ENCODE peak calls at places on chromosomes 2 and 18, in eight cellular contexts. One of them, this sample, is unnamed.

GRCh38 chr2:130727286-130727924 is 1.5 kb upstream of the GPR148 start:
- DNase-seq in stimulated activated CD4-positive, alpha-beta T cell treated with anti-CD3 and anti-CD28 coated beads, TNF-alpha, amount 100 ng/mL, for 48 hours: peak
- DNase-seq in GM13976: peak
- DNase-seq in left colon: peak
- DNase-seq in left kidney: peak
- DNase-seq in KG1: no peak
- DNase-seq in NCI-H774: peak
- DNase-seq in HL-60: no peak
- DNase-seq in this sample: peak

GRCh38 chr2:156087875-156088274 is 244.6 kb downstream of the NR4A2 start:
- DNase-seq in stimulated activated CD4-positive, alpha-beta T cell treated with anti-CD3 and anti-CD28 coated beads, TNF-alpha, amount 100 ng/mL, for 48 hours: no peak
- DNase-seq in GM13976: no peak
- DNase-seq in NCI-H774: no peak
- DNase-seq in left colon: no peak
- DNase-seq in left kidney: peak
- DNase-seq in HL-60: no peak
- DNase-seq in KG1: no peak
- DNase-seq in this sample: no peak

GRCh38 chr2:172865422-172865821 is 129.8 kb downstream of the RAPGEF4 start:
- DNase-seq in NCI-H774: no peak
- DNase-seq in stimulated activated CD4-positive, alpha-beta T cell treated with anti-CD3 and anti-CD28 coated beads, TNF-alpha, amount 100 ng/mL, for 48 hours: no peak
- DNase-seq in GM13976: no peak
- DNase-seq in left colon: no peak
- DNase-seq in KG1: no peak
- DNase-seq in left kidney: no peak
- DNase-seq in HL-60: no peak
- DNase-seq in this sample: no peak

GRCh38 chr2:112143150-112143549 is 5.0 kb downstream of the FBLN7 start:
- DNase-seq in HL-60: no peak
- DNase-seq in stimulated activated CD4-positive, alpha-beta T cell treated with anti-CD3 and anti-CD28 coated beads, TNF-alpha, amount 100 ng/mL, for 48 hours: no peak
- DNase-seq in GM13976: peak
- DNase-seq in KG1: no peak
- DNase-seq in left kidney: no peak
- DNase-seq in left colon: no peak
- DNase-seq in NCI-H774: no peak
- DNase-seq in this sample: no peak

GRCh38 chr2:68466361-68466777 is 725 bp downstream of the FBXO48 start:
- DNase-seq in HL-60: peak
- DNase-seq in left kidney: peak
- DNase-seq in NCI-H774: no peak
- DNase-seq in left colon: no peak
- DNase-seq in stimulated activated CD4-positive, alpha-beta T cell treated with anti-CD3 and anti-CD28 coated beads, TNF-alpha, amount 100 ng/mL, for 48 hours: peak
- DNase-seq in GM13976: no peak
- DNase-seq in KG1: no peak
- DNase-seq in this sample: no peak

GRCh38 chr18:28019425-28020108 is 157.4 kb downstream of the CDH2 start:
- DNase-seq in NCI-H774: no peak
- DNase-seq in GM13976: no peak
- DNase-seq in stimulated activated CD4-positive, alpha-beta T cell treated with anti-CD3 and anti-CD28 coated beads, TNF-alpha, amount 100 ng/mL, for 48 hours: no peak
- DNase-seq in KG1: no peak
- DNase-seq in left colon: no peak
- DNase-seq in HL-60: no peak
- DNase-seq in left kidney: no peak
- DNase-seq in this sample: no peak

GRCh38 chr2:181258761-181259160 is 198.4 kb upstream of the ITGA4 start:
- DNase-seq in stimulated activated CD4-positive, alpha-beta T cell treated with anti-CD3 and anti-CD28 coated beads, TNF-alpha, amount 100 ng/mL, for 48 hours: no peak
- DNase-seq in GM13976: no peak
- DNase-seq in NCI-H774: no peak
- DNase-seq in left colon: no peak
- DNase-seq in left kidney: no peak
- DNase-seq in HL-60: no peak
- DNase-seq in KG1: no peak
- DNase-seq in this sample: no peak

GRCh38 chr2:109635426-109636289 is 21.5 kb downstream of the SOWAHC start:
- DNase-seq in HL-60: no peak
- DNase-seq in GM13976: no peak
- DNase-seq in left kidney: no peak
- DNase-seq in NCI-H774: no peak
- DNase-seq in left colon: no peak
- DNase-seq in stimulated activated CD4-positive, alpha-beta T cell treated with anti-CD3 and anti-CD28 coated beads, TNF-alpha, amount 100 ng/mL, for 48 hours: no peak
- DNase-seq in KG1: no peak
- DNase-seq in this sample: no peak

GRCh38 chr18:44396550-44396949 is 284.1 kb upstream of the SETBP1 start:
- DNase-seq in left kidney: no peak
- DNase-seq in left colon: no peak
- DNase-seq in HL-60: no peak
- DNase-seq in NCI-H774: no peak
- DNase-seq in GM13976: no peak
- DNase-seq in KG1: no peak
- DNase-seq in stimulated activated CD4-positive, alpha-beta T cell treated with anti-CD3 and anti-CD28 coated beads, TNF-alpha, amount 100 ng/mL, for 48 hours: no peak
- DNase-seq in this sample: no peak

GRCh38 chr2:216232721-216233120 is 123.6 kb downstream of the XRCC5 start:
- DNase-seq in NCI-H774: no peak
- DNase-seq in GM13976: no peak
- DNase-seq in left colon: no peak
- DNase-seq in left kidney: no peak
- DNase-seq in KG1: no peak
- DNase-seq in stimulated activated CD4-positive, alpha-beta T cell treated with anti-CD3 and anti-CD28 coated beads, TNF-alpha, amount 100 ng/mL, for 48 hours: no peak
- DNase-seq in HL-60: no peak
- DNase-seq in this sample: no peak

GRCh38 chr18:76487076-76487475 is 8.0 kb downstream of the ZNF516 start:
- DNase-seq in KG1: no peak
- DNase-seq in HL-60: no peak
- DNase-seq in stimulated activated CD4-positive, alpha-beta T cell treated with anti-CD3 and anti-CD28 coated beads, TNF-alpha, amount 100 ng/mL, for 48 hours: no peak
- DNase-seq in NCI-H774: no peak
- DNase-seq in left colon: no peak
- DNase-seq in GM13976: no peak
- DNase-seq in left kidney: peak
- DNase-seq in this sample: no peak

GRCh38 chr2:44708646-44709000 is 232.9 kb upstream of the SIX3 start:
- DNase-seq in stimulated activated CD4-positive, alpha-beta T cell treated with anti-CD3 and anti-CD28 coated beads, TNF-alpha, amount 100 ng/mL, for 48 hours: no peak
- DNase-seq in NCI-H774: no peak
- DNase-seq in HL-60: no peak
- DNase-seq in left colon: no peak
- DNase-seq in KG1: no peak
- DNase-seq in GM13976: no peak
- DNase-seq in left kidney: no peak
- DNase-seq in this sample: no peak

GRCh38 chr18:28657836-28658410 is 481.0 kb upstream of the CDH2 start:
- DNase-seq in NCI-H774: no peak
- DNase-seq in left colon: no peak
- DNase-seq in stimulated activated CD4-positive, alpha-beta T cell treated with anti-CD3 and anti-CD28 coated beads, TNF-alpha, amount 100 ng/mL, for 48 hours: no peak
- DNase-seq in KG1: no peak
- DNase-seq in left kidney: no peak
- DNase-seq in GM13976: no peak
- DNase-seq in HL-60: no peak
- DNase-seq in this sample: no peak

GRCh38 chr2:83782122-83782521 is 677.0 kb downstream of the SUCLG1 start:
- DNase-seq in left colon: no peak
- DNase-seq in GM13976: no peak
- DNase-seq in stimulated activated CD4-positive, alpha-beta T cell treated with anti-CD3 and anti-CD28 coated beads, TNF-alpha, amount 100 ng/mL, for 48 hours: no peak
- DNase-seq in KG1: no peak
- DNase-seq in left kidney: no peak
- DNase-seq in HL-60: no peak
- DNase-seq in NCI-H774: no peak
- DNase-seq in this sample: no peak

GRCh38 chr2:81327916-81328315 is 1023.4 kb upstream of the LRRTM1 start:
- DNase-seq in left colon: no peak
- DNase-seq in GM13976: no peak
- DNase-seq in NCI-H774: no peak
- DNase-seq in HL-60: no peak
- DNase-seq in stimulated activated CD4-positive, alpha-beta T cell treated with anti-CD3 and anti-CD28 coated beads, TNF-alpha, amount 100 ng/mL, for 48 hours: no peak
- DNase-seq in left kidney: no peak
- DNase-seq in KG1: no peak
- DNase-seq in this sample: no peak